ENCODE peak calls at places on chromosome 6, in eight cellular contexts. Y is dorsolateral prefrontal cortex, B is endothelial cell, E is fibroblast of mammary gland, X is lower leg skin, V is kidney epithelial cell, Q is lung, T is AG09319. R is an unnamed sample.

GRCh38 chr6:80543598-80544181 is 437.2 kb downstream of the BCKDHB start:
- DNase-seq in Y (no peak), B (no peak), E (peak), X (no peak), V (peak), Q (no peak), T (no peak), R (no peak)

GRCh38 chr6:45527210-45527609 is 149.5 kb upstream of the SUPT3H start:
- DNase-seq in Y (no peak), B (no peak), E (no peak), X (no peak), V (no peak), Q (no peak), T (no peak), R (no peak)

GRCh38 chr6:18329781-18330180 is 57.4 kb upstream of the RNF144B start:
- DNase-seq in Y (no peak), B (no peak), E (no peak), X (no peak), V (no peak), Q (no peak), T (no peak), R (no peak)

GRCh38 chr6:21135484-21136005 is 458.0 kb upstream of the SOX4 start:
- DNase-seq in Y (no peak), B (no peak), E (no peak), X (no peak), V (no peak), Q (no peak), T (no peak), R (no peak)

GRCh38 chr6:47343631-47344421 is 34.1 kb upstream of the TNFRSF21 start:
- DNase-seq in Y (no peak), B (no peak), E (no peak), X (no peak), V (no peak), Q (no peak), T (no peak), R (no peak)

GRCh38 chr6:38279945-38280588 is 359.7 kb downstream of the BTBD9 start:
- DNase-seq in Y (no peak), B (no peak), E (no peak), X (no peak), V (no peak), Q (no peak), T (no peak), R (no peak)

GRCh38 chr6:140921366-140922226 is 1211.1 kb upstream of the GJE1 start:
- DNase-seq in Y (no peak), B (peak), E (peak), X (no peak), V (peak), Q (no peak), T (peak), R (no peak)

GRCh38 chr6:150069707-150070106 is 786 bp upstream of the ULBP3 start:
- DNase-seq in Y (peak), B (peak), E (no peak), X (no peak), V (no peak), Q (no peak), T (no peak), R (no peak)

GRCh38 chr6:37777272-37777736 is 42.2 kb upstream of the ZFAND3 start:
- DNase-seq in Y (no peak), B (no peak), E (no peak), X (no peak), V (no peak), Q (no peak), T (no peak), R (no peak)

GRCh38 chr6:151240036-151240685 is 394 bp downstream of the AKAP12 start:
- DNase-seq in Y (peak), B (peak), E (peak), X (peak), V (peak), Q (peak), T (peak), R (peak)

GRCh38 chr6:136762022-136762975 is 30.0 kb downstream of the MAP3K5 start:
- DNase-seq in Y (no peak), B (no peak), E (no peak), X (no peak), V (no peak), Q (no peak), T (no peak), R (no peak)

GRCh38 chr6:354631-355280 is 36.8 kb upstream of the IRF4 start:
- DNase-seq in Y (no peak), B (no peak), E (no peak), X (no peak), V (no peak), Q (no peak), T (no peak), R (no peak)

GRCh38 chr6:56891754-56892153 is 63.2 kb upstream of the BEND6 start:
- DNase-seq in Y (no peak), B (no peak), E (peak), X (no peak), V (no peak), Q (no peak), T (no peak), R (no peak)

GRCh38 chr6:90369651-90370050 is 73.0 kb upstream of the BACH2 start:
- DNase-seq in Y (no peak), B (no peak), E (no peak), X (no peak), V (no peak), Q (no peak), T (no peak), R (no peak)

GRCh38 chr6:34146021-34146782 is at the start of gene GRM4:
- DNase-seq in Y (no peak), B (no peak), E (no peak), X (no peak), V (no peak), Q (no peak), T (no peak), R (no peak)

GRCh38 chr6:26033942-26034354 is 53.3 kb upstream of the HFE start:
- DNase-seq in Y (peak), B (no peak), E (no peak), X (no peak), V (no peak), Q (no peak), T (no peak), R (no peak)

GRCh38 chr6:13331516-13332348 is 3.4 kb upstream of the TBC1D7 start:
- DNase-seq in Y (no peak), B (no peak), E (peak), X (no peak), V (no peak), Q (no peak), T (no peak), R (no peak)

GRCh38 chr6:21441386-21441785 is 152.2 kb upstream of the SOX4 start:
- DNase-seq in Y (no peak), B (no peak), E (peak), X (no peak), V (no peak), Q (no peak), T (no peak), R (no peak)

GRCh38 chr6:44925100-44925739 is 402.9 kb upstream of the RUNX2 start:
- DNase-seq in Y (no peak), B (peak), E (peak), X (no peak), V (peak), Q (no peak), T (no peak), R (no peak)

GRCh38 chr6:52454556-52454955 is 34.4 kb downstream of the EFHC1 start:
- DNase-seq in Y (no peak), B (no peak), E (peak), X (no peak), V (peak), Q (no peak), T (no peak), R (no peak)

GRCh38 chr6:85496856-85497255 is 47.0 kb downstream of the NT5E start:
- DNase-seq in Y (no peak), B (no peak), E (no peak), X (no peak), V (no peak), Q (no peak), T (no peak), R (no peak)

GRCh38 chr6:80457044-80457933 is 350.8 kb downstream of the BCKDHB start:
- DNase-seq in Y (peak), B (no peak), E (peak), X (peak), V (peak), Q (peak), T (peak), R (peak)

GRCh38 chr6:117496383-117496990 is 14.0 kb downstream of the DCBLD1 start:
- DNase-seq in Y (no peak), B (no peak), E (peak), X (no peak), V (peak), Q (no peak), T (no peak), R (no peak)

GRCh38 chr6:154932562-154933027 is 62.5 kb upstream of the TIAM2 start:
- DNase-seq in Y (no peak), B (no peak), E (peak), X (no peak), V (peak), Q (no peak), T (peak), R (no peak)

GRCh38 chr6:79438015-79438414 is 99.2 kb downstream of the LCA5 start:
- DNase-seq in Y (no peak), B (no peak), E (peak), X (peak), V (no peak), Q (no peak), T (no peak), R (no peak)

GRCh38 chr6:156639023-156639728 is 138.0 kb upstream of the ARID1B start:
- DNase-seq in Y (no peak), B (no peak), E (peak), X (no peak), V (no peak), Q (no peak), T (no peak), R (no peak)

GRCh38 chr6:154481541-154482013 is 28.9 kb downstream of the CNKSR3 start:
- DNase-seq in Y (no peak), B (no peak), E (no peak), X (no peak), V (no peak), Q (no peak), T (no peak), R (no peak)

GRCh38 chr6:20210158-20210557 is 2.1 kb downstream of the MBOAT1 start:
- DNase-seq in Y (no peak), B (no peak), E (no peak), X (no peak), V (no peak), Q (no peak), T (no peak), R (no peak)

GRCh38 chr6:95819939-95820338 is 195.8 kb upstream of the FUT9 start:
- DNase-seq in Y (no peak), B (no peak), E (no peak), X (no peak), V (no peak), Q (no peak), T (no peak), R (no peak)
- TF ChIP-seq CTCF in Y (no peak), B (peak), E (no peak), X (no peak), V (peak), Q (no peak), T (no peak), R (no peak)

DNA sequence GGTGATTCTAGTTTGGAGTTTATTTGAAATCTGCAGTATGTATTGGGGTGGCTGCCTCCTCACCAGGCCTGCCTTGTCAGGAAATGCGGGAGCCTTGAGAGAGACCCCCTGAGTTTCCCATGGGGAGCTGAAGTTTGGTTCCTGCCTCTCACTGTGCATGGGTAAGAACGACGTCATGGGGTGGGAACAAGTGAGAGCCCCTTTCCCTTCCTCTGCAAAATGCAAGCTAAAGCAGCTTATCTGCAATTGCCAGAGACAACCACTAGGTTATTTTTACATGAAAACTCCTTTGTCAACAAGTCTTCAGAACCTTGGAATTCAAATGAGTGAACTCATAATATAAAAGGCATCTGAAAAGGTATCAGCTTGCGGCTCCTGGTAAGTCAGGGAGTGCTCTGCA is 58.4 kb downstream of the TMEM170B start:
- DNase-seq in Y (no peak), B (peak), E (peak), X (no peak), V (no peak), Q (no peak), T (no peak), R (no peak)
- TF ChIP-seq CTCF in Y (no peak), B (peak), E (peak), X (no peak), V (peak), Q (no peak), T (no peak), R (no peak)

GRCh38 chr6:105179244-105180065 is at the start of gene POPDC3:
- DNase-seq in Y (peak), B (peak), E (peak), X (no peak), V (no peak), Q (no peak), T (no peak), R (no peak)
- TF ChIP-seq CTCF in Y (peak), B (no peak), E (no peak), X (no peak), V (no peak), Q (no peak), T (no peak), R (no peak)

DNA sequence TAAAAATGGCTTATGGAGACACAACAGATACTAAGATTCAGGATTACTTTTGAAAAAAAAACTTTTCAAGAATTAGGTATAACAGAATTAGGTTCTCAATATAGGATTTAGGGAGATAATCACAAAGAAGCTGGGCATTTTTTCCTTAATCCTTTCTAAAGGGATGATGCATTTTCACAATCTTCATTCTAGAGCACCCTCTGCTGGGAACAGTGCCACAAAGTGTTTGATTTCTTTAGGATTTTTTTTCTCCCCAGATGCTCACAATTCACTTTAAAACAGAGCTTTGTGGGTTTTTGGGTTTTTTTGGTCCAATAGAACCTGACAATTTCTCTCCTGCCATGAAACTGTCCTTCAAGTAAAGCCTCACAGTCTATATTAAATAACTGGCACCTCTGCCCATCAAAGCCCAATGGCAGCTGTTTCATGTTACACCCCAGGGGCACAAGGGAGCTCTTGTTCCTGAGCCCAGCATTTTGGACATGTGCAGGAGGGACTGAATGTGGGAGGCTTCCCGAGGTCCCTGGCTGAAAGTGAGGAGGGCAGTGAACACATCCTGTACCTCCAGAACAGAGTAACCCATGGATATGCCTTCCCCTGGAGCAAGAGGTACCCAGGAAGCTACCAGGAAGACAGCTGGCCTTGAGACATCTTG is 39.7 kb downstream of the PREP start:
- DNase-seq in Y (peak), B (no peak), E (peak), X (no peak), V (no peak), Q (no peak), T (no peak), R (no peak)
- TF ChIP-seq CTCF in Y (peak), B (no peak), E (peak), X (no peak), V (peak), Q (no peak), T (peak), R (no peak)

DNA sequence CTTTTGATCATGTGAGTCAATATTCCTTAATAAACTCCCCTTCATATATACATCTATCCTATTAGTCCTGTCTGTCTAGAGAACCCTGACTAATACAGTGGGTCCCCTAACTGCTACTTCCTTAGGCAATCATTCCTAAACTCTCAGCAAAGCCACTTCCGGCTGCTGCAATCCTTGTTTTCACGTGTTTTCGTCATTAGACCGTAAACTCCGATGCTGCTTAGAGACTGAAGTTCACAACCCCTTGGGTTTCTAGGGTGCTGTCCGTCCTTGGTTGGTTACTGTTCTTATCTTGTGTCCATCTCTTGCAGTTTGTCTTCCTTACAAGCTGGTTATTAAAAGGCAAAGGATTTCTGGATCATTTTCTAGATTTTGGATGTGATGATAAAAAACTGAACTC is 106.4 kb downstream of the GMPR start:
- DNase-seq in Y (no peak), B (no peak), E (peak), X (no peak), V (no peak), Q (no peak), T (no peak), R (no peak)
- TF ChIP-seq CTCF in Y (no peak), B (no peak), E (no peak), X (no peak), V (no peak), Q (no peak), T (no peak), R (no peak)

R was measured in omental fat pad.